ENCODE peak calls at places on chromosomes 6 and 20, in eight cellular contexts. L, N, V, B, J, K, A and Y are unnamed samples. For H3K4me1, the result is how much of the 10 kb centered on the place peaks cover.

GRCh38 chr20:50053790-50054547 is 59.0 kb downstream of the UBE2V1 start:
- DNase-seq in L (no peak), N (no peak), V (no peak), B (no peak), J (no peak), K (no peak), A (no peak), Y (no peak)

GRCh38 chr6:143000771-143001170 is 55.8 kb upstream of the HIVEP2 start:
- DNase-seq in L (no peak), N (peak), V (no peak), B (no peak), J (no peak), K (no peak), A (no peak), Y (no peak)

GRCh38 chr20:50379049-50379990 is 130.9 kb upstream of the PTPN1 start:
- DNase-seq in L (peak), N (no peak), V (peak), B (peak), J (peak), K (peak), A (no peak), Y (no peak)

GRCh38 chr20:1877604-1878195 is 17.5 kb upstream of the SIRPA start:
- DNase-seq in L (no peak), N (no peak), V (no peak), B (no peak), J (no peak), K (no peak), A (no peak), Y (no peak)

GRCh38 chr6:155994071-155994470 is 538.4 kb upstream of the NOX3 start:
- DNase-seq in L (no peak), N (no peak), V (no peak), B (no peak), J (no peak), K (no peak), A (no peak), Y (no peak)

GRCh38 chr6:1719922-1720321 is 110.2 kb downstream of the FOXC1 start:
- DNase-seq in L (no peak), N (no peak), V (no peak), B (no peak), J (no peak), K (no peak), A (no peak), Y (no peak)

GRCh38 chr6:15220062-15220461 is 25.8 kb upstream of the JARID2 start:
- DNase-seq in L (no peak), N (no peak), V (no peak), B (no peak), J (no peak), K (no peak), A (no peak), Y (no peak)

GRCh38 chr6:82617648-82618047 is 254.0 kb downstream of the TPBG start:
- DNase-seq in L (no peak), N (no peak), V (no peak), B (no peak), J (no peak), K (no peak), A (no peak), Y (no peak)

GRCh38 chr20:24370911-24371695 is 98.3 kb upstream of the SYNDIG1 start:
- DNase-seq in L (no peak), N (no peak), V (no peak), B (no peak), J (no peak), K (no peak), A (no peak), Y (no peak)

GRCh38 chr6:106858653-106859092 is 115.9 kb downstream of the CD24 start:
- DNase-seq in L (no peak), N (no peak), V (no peak), B (no peak), J (no peak), K (no peak), A (peak), Y (no peak)

GRCh38 chr20:3687655-3688054 is 5.8 kb upstream of the ADAM33 start:
- DNase-seq in L (no peak), N (peak), V (no peak), B (no peak), J (no peak), K (no peak), A (peak), Y (no peak)

GRCh38 chr20:19967441-19967840 is 49.7 kb upstream of the NAA20 start:
- DNase-seq in L (no peak), N (no peak), V (no peak), B (no peak), J (no peak), K (no peak), A (no peak), Y (no peak)

GRCh38 chr6:93624408-93624807 is 205.0 kb upstream of the EPHA7 start:
- DNase-seq in L (no peak), N (peak), V (no peak), B (no peak), J (no peak), K (no peak), A (no peak), Y (no peak)

GRCh38 chr6:32666420-32667300 is at the start of gene HLA-DQB1:
- DNase-seq in L (no peak), N (peak), V (peak), B (no peak), J (peak), K (no peak), A (peak), Y (peak)
- H3K4me3 ChIP-seq in L (no peak), N (peak), V (no peak), B (peak), J (peak), K (no peak), A (no peak), Y (peak)

GRCh38 chr6:33591633-33592032 is 11.6 kb upstream of the BAK1 start:
- DNase-seq in L (no peak), N (no peak), V (no peak), B (no peak), J (no peak), K (no peak), A (no peak), Y (no peak)
- H3K4me1 ChIP-seq in L (under half), N (under half), V (under half), B (under half), J (under half), K (under half), A (under half), Y (under half)

DNA sequence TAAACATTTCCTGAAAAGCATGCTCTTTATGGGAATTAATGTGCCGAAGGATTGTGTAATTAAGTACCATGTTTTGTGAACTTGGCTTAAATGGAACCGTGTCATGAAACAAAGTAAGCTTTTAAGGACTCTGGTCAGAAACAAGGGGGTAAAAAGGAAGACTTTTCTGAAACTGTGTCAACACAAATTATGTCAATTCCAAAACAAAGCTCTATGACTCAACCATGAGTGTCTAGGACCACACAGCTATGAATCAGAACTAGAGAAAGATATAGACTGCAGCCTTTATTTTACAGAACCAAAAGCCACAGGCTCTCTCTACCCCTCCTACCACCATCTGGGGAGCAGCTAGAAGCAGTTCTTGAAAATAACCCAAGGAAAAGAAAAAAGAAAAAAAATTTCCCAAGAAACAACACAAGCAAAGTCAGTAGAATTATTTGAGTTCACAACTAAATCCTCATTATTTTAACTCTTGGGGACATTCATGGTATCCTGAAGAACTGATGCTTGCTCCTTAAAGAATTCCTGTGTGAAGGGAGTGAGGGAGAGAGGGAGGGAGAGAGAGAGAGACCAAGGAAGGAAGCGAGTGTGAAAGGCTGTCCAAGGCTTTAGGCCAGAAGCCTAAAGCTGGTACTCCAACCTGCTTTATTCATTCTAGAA is 81.9 kb downstream of the ZMYND8 start:
- DNase-seq in L (no peak), N (no peak), V (no peak), B (no peak), J (no peak), K (no peak), A (peak), Y (no peak)
- H3K4me3 ChIP-seq in L (no peak), N (no peak), V (no peak), B (no peak), J (no peak), K (no peak), A (peak), Y (no peak)

GRCh38 chr20:33899106-33899505 is 88.0 kb downstream of the CHMP4B start:
- DNase-seq in L (no peak), N (no peak), V (no peak), B (no peak), J (no peak), K (no peak), A (no peak), Y (no peak)
- H3K4me1 ChIP-seq in L (under half), N (under half), V (under half), B (under half), J (under half), K (under half), A (under half), Y (under half)

DNA sequence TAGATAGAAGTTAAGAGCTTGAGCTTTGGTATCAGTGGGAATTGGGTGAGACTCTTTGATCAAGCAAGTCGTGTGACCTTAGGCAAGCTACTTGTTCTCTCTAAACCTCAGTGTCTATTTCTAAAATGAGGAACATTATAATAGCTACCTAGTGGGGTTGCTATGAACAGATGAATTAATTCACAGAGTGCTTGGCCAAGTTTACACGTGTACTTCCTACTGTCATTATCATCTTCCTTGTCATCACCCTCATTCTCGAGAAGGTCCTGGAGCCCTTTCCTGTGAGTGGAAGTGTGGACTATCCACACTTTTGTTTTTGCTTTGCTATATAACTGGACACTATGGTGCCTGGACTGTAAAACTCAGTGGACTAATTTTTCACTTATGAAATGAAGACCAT is 64.0 kb downstream of the BCKDHB start:
- DNase-seq in L (no peak), N (no peak), V (no peak), B (no peak), J (no peak), K (no peak), A (no peak), Y (no peak)
- H3K4me3 ChIP-seq in L (no peak), N (no peak), V (no peak), B (no peak), J (no peak), K (no peak), A (no peak), Y (no peak)

GRCh38 chr20:21344216-21344615 is 41.1 kb downstream of the XRN2 start:
- DNase-seq in L (no peak), N (no peak), V (no peak), B (no peak), J (no peak), K (no peak), A (no peak), Y (no peak)

GRCh38 chr20:21338291-21338690 is 35.2 kb downstream of the XRN2 start:
- DNase-seq in L (no peak), N (no peak), V (no peak), B (no peak), J (no peak), K (no peak), A (no peak), Y (no peak)

GRCh38 chr20:21339499-21339898 is 36.4 kb downstream of the XRN2 start:
- DNase-seq in L (no peak), N (no peak), V (no peak), B (no peak), J (no peak), K (no peak), A (no peak), Y (no peak)

GRCh38 chr20:21342656-21343345 is 39.7 kb downstream of the XRN2 start:
- DNase-seq in L (no peak), N (no peak), V (no peak), B (no peak), J (no peak), K (no peak), A (no peak), Y (no peak)

DNA sequence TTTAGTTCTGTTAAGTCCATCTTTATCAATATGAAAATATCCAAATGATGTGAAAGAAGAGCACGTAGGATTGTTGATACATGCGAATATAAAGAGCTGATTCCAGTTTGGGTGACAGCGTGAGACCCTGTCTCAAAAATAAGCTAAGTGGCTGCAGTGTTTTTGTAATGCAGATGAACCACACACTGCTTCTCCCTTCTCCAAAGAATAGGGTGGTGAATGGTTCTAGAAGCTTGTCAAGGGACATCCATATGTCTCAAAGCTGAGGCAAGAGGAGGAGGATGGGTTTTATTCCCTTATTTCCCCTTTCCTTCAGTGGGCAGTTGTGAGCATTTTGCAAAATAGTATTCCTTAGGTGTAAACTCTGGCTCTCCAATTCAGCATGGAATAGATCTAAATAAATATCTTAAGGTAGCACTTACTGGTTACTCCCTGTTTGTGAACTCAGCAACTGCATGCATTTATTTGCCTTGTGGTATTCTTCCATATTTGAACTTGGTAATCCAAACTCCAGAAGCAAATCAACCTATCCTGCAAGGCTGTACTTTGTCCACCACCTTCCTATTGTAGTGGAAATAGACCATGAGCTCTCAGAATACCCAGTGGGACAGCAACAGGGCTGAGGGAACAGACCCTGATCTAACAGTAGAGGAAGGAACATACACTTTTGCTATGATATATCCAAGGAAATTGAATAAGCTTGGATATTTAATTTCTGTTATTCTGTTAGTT is 38.0 kb downstream of the XRN2 start:
- DNase-seq in L (no peak), N (no peak), V (no peak), B (no peak), J (no peak), K (no peak), A (no peak), Y (no peak)
- H3K4me1 ChIP-seq in L (under half), N (under half), V (under half), B (under half), J (under half), K (under half), A (under half), Y (under half)

DNA sequence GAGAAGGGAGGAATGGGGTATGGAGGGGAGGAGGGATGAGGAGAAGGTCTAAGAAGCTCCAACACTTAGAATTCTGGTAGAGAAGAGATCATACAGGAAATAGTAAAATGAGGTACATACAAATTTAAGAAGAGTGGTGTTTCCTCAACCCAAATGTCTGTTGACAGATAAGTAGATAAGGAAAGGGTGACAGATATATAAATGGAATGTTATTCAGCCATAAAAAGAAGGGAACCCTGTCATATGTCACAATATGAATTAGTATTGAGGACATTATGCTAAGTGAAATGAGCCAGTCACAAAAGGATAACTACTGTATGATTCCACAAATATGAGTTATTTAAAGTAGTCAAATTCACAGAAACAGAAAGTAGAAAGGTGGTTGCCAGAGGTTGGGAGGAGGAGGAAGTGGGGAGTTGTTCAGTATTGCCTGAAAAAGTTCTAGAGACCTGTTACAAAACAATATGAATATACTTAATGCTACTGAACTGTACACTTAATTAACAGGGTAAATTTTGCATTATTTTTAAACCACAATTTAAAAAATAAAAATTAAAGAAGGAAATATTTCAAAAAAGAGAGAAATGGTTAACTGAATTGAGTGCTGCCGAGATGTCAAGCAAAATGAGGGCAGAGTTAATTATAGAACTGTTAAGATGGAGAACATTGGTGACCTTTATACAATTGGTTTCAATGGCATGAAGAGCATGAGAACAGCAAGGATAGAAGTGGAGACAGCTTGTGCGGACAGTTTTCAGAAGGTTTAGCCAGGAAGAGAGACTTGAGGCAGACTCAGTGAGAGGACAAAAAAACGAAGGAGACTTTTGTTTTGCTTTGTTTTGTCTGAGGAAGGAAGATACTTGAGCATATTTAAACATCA is 47.6 kb upstream of the ADGRF4 start:
- DNase-seq in L (no peak), N (no peak), V (no peak), B (no peak), J (no peak), K (no peak), A (peak), Y (no peak)
- H3K4me3 ChIP-seq in L (no peak), N (no peak), V (no peak), B (no peak), J (no peak), K (no peak), A (no peak), Y (no peak)

DNA sequence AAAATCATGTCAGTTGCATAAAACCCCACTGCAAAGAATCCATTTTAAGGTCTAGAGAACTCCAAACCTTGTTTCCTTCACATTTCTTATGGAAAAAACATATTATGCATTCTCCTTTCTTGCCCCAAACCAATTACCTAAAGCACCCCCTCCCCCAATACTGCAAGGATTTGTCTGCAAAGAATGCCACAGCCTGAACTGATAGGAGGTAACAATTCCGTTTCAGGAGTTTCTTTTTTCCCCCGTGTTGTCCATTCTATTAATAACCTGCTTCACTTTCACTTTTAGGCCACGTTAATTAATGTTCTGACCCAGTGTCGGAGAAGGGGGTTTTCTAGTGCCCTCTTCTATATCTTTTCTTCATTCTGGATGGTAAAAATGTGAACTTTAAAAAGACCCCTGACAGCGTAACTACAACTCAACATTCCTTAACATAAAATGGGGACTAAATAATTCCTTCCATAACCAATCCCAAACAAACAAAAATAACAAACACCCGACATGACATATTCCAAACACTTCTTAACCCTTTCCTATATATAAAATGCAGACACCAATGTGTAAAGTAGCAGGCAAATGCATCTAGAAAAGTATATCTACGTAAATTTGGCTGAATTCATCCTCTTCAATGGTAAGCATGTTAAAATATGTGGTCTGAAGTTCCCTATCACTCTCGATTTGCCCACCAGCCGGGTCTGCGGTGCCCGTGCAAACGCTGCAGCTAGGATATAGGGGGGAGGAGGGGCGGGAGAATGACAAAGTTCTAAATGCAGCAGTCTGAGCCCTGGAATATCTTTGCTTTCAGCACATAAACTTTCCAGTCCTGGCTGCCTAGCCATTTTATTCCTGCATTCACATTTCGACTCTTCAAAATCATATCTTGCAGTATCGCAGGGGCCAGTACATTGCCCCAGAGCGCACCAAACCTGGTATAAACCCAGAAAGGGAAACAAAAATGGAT is 978 bp downstream of the NRN1 start:
- DNase-seq in L (no peak), N (peak), V (no peak), B (no peak), J (no peak), K (no peak), A (no peak), Y (peak)
- H3K4me1 ChIP-seq in L (under half), N (under half), V (under half), B (under half), J (under half), K (half or more), A (under half), Y (half or more)

GRCh38 chr6:8436956-8437355 is 1.6 kb upstream of the SLC35B3 start:
- DNase-seq in L (no peak), N (no peak), V (no peak), B (no peak), J (no peak), K (no peak), A (no peak), Y (no peak)
- H3K4me3 ChIP-seq in L (no peak), N (no peak), V (no peak), B (no peak), J (no peak), K (no peak), A (no peak), Y (no peak)

DNA sequence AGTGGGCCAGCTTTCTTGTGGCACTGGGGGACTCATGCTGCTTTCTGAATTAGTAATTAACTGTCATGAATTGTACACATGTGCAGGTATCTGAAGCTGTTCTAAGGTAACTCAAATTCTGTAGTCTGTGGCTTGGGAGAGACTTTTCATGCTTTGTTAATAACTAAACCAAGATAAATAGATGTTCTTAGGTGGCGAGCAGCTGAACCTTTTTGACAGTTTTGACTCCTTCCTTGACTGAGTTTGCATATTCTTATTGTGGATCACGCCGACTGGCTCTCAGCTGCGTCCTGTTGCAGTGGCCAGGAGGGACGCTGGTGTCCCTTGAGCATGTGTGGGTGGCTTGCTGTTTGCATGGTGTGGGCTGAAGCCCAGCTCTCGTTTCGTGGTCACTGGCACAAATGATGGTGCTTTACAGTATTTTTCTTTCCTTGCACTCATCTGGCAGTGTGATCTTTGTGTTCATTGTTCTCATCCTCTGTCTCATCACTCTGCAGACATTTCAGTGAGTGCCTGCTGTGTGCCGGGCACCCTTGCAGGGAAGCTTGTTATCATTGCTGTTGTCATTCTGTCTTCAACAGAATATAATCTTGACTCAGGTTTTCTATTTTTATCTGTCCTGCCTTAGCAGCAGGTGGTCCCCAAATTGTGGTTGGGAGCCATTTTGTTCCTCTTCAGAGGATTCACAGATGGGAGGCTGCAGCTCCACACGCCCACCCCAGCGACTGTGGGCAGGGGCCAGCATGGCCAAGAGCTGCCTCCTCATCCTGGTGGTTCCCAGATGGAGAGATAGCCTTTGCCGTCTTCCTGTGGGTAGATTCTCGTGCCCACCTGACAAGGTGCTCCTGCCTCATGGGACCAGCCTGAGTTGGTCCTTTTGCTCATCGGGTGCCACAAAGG is 39.6 kb downstream of the DUSP22 start:
- DNase-seq in L (peak), N (no peak), V (no peak), B (no peak), J (no peak), K (no peak), A (no peak), Y (no peak)
- H3K4me1 ChIP-seq in L (under half), N (under half), V (under half), B (under half), J (under half), K (under half), A (under half), Y (under half)